ENCODE peak calls at places on chromosomes 1 and 21, in eight cellular contexts. P is H9; D is hepatocyte; M is body of pancreas; R is ascending aorta; Q is neuronal stem cell; V is endodermal cell; Y is CD8-positive, alpha-beta memory T cell. Z is an unnamed sample.

GRCh38 chr21:33157303-33157702 is 72.4 kb upstream of the IFNAR2 start:
- DNase-seq in P (no peak), D (no peak), M (no peak), R (no peak), Q (no peak), V (peak), Y (no peak), Z (no peak)

GRCh38 chr1:14352897-14353296 is 245.6 kb upstream of the KAZN start:
- DNase-seq in P (no peak), D (no peak), M (no peak), R (no peak), Q (no peak), V (no peak), Y (no peak), Z (no peak)

GRCh38 chr1:51313961-51314777 is 16.2 kb downstream of the TTC39A start:
- DNase-seq in P (no peak), D (peak), M (peak), R (no peak), Q (no peak), V (no peak), Y (no peak), Z (no peak)

GRCh38 chr1:228837817-228838716 is 102.8 kb downstream of the RHOU start:
- DNase-seq in P (no peak), D (peak), M (peak), R (peak), Q (peak), V (no peak), Y (no peak), Z (peak)

GRCh38 chr1:161012420-161012819 is 8.5 kb downstream of the F11R start:
- DNase-seq in P (no peak), D (no peak), M (no peak), R (no peak), Q (no peak), V (no peak), Y (no peak), Z (no peak)

GRCh38 chr1:86245566-86246190 is 89.1 kb upstream of the COL24A1 start:
- DNase-seq in P (no peak), D (no peak), M (no peak), R (no peak), Q (no peak), V (no peak), Y (no peak), Z (no peak)

GRCh38 chr1:186212574-186213224 is 162.4 kb downstream of the TPR start:
- DNase-seq in P (peak), D (peak), M (peak), R (peak), Q (peak), V (peak), Y (no peak), Z (no peak)

GRCh38 chr1:27671964-27672749 is at the start of gene IFI6:
- DNase-seq in P (peak), D (peak), M (peak), R (peak), Q (peak), V (peak), Y (peak), Z (peak)

GRCh38 chr21:42350271-42350885 is 416 bp downstream of the TFF2 start:
- DNase-seq in P (no peak), D (no peak), M (no peak), R (peak), Q (no peak), V (peak), Y (no peak), Z (no peak)

GRCh38 chr1:113860891-113861290 is 10.6 kb downstream of the PTPN22 start:
- DNase-seq in P (no peak), D (no peak), M (no peak), R (no peak), Q (no peak), V (no peak), Y (no peak), Z (no peak)

GRCh38 chr1:41900611-41901444 is 17.9 kb downstream of the HIVEP3 start:
- DNase-seq in P (no peak), D (peak), M (no peak), R (no peak), Q (no peak), V (no peak), Y (no peak), Z (no peak)

GRCh38 chr1:109776206-109776835 is 12.6 kb upstream of the EPS8L3 start:
- DNase-seq in P (no peak), D (no peak), M (no peak), R (no peak), Q (no peak), V (peak), Y (no peak), Z (no peak)

GRCh38 chr1:206757524-206758266 is 12.9 kb upstream of the IL19 start:
- DNase-seq in P (no peak), D (no peak), M (no peak), R (no peak), Q (no peak), V (no peak), Y (no peak), Z (no peak)

GRCh38 chr1:36996106-36996505 is 38.2 kb downstream of the GRIK3 start:
- DNase-seq in P (no peak), D (no peak), M (no peak), R (no peak), Q (no peak), V (no peak), Y (no peak), Z (no peak)

GRCh38 chr1:110477041-110477440 is 26.1 kb downstream of the PROK1 start:
- DNase-seq in P (no peak), D (peak), M (peak), R (no peak), Q (no peak), V (no peak), Y (no peak), Z (no peak)

GRCh38 chr1:18539171-18539570 is 58.4 kb downstream of the KLHDC7A start:
- DNase-seq in P (peak), D (no peak), M (no peak), R (peak), Q (no peak), V (peak), Y (no peak), Z (peak)

GRCh38 chr1:192580351-192580962 is 4.9 kb downstream of the RGS1 start:
- DNase-seq in P (no peak), D (peak), M (peak), R (no peak), Q (no peak), V (peak), Y (no peak), Z (no peak)

GRCh38 chr1:16354619-16355018 is 2.3 kb upstream of the FBXO42 start:
- DNase-seq in P (no peak), D (no peak), M (no peak), R (peak), Q (no peak), V (no peak), Y (no peak), Z (no peak)

GRCh38 chr1:35222322-35223108 is 29.6 kb upstream of the SFPQ start:
- DNase-seq in P (no peak), D (peak), M (peak), R (no peak), Q (no peak), V (no peak), Y (no peak), Z (no peak)

GRCh38 chr1:186896211-186896610 is 67.5 kb downstream of the PLA2G4A start:
- DNase-seq in P (no peak), D (peak), M (no peak), R (no peak), Q (no peak), V (no peak), Y (no peak), Z (no peak)

GRCh38 chr1:2302292-2302925 is 74.3 kb downstream of the SKI start:
- DNase-seq in P (no peak), D (no peak), M (no peak), R (no peak), Q (no peak), V (no peak), Y (no peak), Z (no peak)

GRCh38 chr1:2301607-2302291 is 73.6 kb downstream of the SKI start:
- DNase-seq in P (no peak), D (no peak), M (no peak), R (no peak), Q (no peak), V (no peak), Y (no peak), Z (no peak)

GRCh38 chr1:2300851-2301606 is 72.9 kb downstream of the SKI start:
- DNase-seq in P (no peak), D (no peak), M (peak), R (peak), Q (no peak), V (no peak), Y (peak), Z (peak)

GRCh38 chr1:2298685-2299673 is 70.9 kb downstream of the SKI start:
- DNase-seq in P (no peak), D (no peak), M (no peak), R (no peak), Q (no peak), V (no peak), Y (no peak), Z (no peak)

GRCh38 chr1:2300004-2300771 is 72.1 kb downstream of the SKI start:
- DNase-seq in P (no peak), D (no peak), M (no peak), R (no peak), Q (no peak), V (no peak), Y (peak), Z (peak)
- H3K27ac ChIP-seq in P (no peak), D (no peak), M (peak), R (peak), Q (no peak), V (peak), Y (peak), Z (peak)

DNA sequence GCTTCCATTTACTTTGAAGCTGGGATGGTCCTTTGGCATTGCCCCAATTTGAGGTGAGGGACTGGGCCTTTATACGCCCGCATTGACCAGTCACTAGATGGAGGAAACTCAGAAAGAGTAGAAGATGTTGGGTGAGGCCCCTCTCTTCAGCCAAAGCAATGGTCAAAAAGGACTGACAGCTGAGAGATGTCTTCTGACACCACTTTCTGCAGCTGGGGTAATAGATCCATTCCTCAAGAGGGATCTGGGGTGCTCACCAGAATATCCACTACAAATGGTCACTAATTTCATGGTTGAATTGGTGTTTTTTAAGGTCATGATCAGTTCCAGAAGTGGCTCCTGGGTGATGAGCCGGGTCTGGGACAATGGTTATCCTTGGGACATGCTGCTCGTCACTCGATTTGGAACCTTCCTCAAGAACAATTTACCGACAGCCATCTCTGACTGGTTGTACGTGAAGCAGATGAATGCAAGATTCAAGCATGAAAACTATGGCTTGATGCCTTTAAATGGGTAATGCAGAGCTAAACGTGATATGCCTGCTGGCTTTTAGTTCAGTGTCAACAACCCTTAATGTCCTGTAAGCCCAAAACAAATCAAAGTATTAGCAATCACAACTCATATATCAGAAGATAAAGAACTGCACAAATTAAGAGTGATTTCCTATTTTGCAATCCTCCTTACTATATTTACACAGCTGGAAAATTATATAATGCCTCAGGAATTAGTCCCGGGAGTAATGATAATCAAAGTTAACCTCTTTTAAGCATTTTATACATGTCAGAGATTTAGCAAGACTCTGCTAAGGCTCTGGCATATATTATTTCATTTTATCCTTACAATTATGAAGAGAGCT is 20.0 kb downstream of the FMO3 start:
- DNase-seq in P (no peak), D (no peak), M (no peak), R (no peak), Q (no peak), V (no peak), Y (no peak), Z (no peak)
- H3K27ac ChIP-seq in P (no peak), D (no peak), M (no peak), R (peak), Q (no peak), V (no peak), Y (no peak), Z (peak)

GRCh38 chr1:205600085-205600484 is 31.7 kb downstream of the ELK4 start:
- DNase-seq in P (no peak), D (no peak), M (no peak), R (peak), Q (no peak), V (no peak), Y (no peak), Z (no peak)

GRCh38 chr1:205601209-205601608 is 30.6 kb downstream of the ELK4 start:
- DNase-seq in P (no peak), D (peak), M (peak), R (no peak), Q (no peak), V (no peak), Y (no peak), Z (no peak)

GRCh38 chr1:205602118-205602517 is 29.7 kb downstream of the ELK4 start:
- DNase-seq in P (no peak), D (no peak), M (no peak), R (no peak), Q (no peak), V (no peak), Y (no peak), Z (no peak)

GRCh38 chr1:205604059-205604458 is 27.8 kb downstream of the ELK4 start:
- DNase-seq in P (no peak), D (no peak), M (no peak), R (no peak), Q (no peak), V (no peak), Y (no peak), Z (no peak)

DNA sequence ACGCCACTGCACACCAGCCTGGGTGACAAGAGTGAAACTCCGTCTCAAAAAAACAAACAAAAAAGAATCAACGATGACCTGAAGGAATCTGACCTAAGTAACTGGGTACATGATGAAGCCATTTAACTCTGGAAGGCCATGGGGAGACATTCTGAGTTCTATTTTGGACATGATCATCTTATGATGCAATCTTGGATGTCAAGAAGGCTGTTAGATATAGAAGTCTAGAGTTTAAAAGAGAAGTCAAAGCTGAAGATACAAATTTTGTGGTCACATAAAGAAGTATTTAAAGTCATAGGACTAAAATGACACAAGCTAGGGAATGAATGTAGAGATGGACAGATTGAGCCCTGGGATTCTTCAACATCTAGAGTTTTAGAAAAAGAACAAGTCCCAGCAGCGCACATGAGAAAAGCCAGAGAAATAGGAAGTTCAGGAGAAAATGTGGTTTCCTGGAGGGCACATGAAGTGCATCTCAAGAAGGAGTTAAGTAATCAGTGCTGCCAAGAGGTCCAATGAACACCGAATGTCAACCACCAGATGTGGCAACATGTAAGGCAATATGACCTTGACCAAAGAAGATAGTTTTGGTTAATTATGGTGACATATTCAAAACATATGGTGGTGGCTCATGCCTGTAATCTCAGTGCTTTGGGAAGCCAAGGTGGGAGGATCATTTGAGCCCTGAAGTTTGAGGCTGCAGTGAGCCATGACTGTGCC is 26.8 kb downstream of the ELK4 start:
- DNase-seq in P (no peak), D (no peak), M (no peak), R (no peak), Q (no peak), V (no peak), Y (no peak), Z (no peak)
- H3K27ac ChIP-seq in P (no peak), D (no peak), M (no peak), R (no peak), Q (no peak), V (no peak), Y (no peak), Z (no peak)

GRCh38 chr1:33021567-33022431 is 14.9 kb downstream of the AK2 start:
- DNase-seq in P (no peak), D (no peak), M (no peak), R (no peak), Q (no peak), V (no peak), Y (no peak), Z (no peak)
- H3K27ac ChIP-seq in P (no peak), D (peak), M (peak), R (no peak), Q (no peak), V (no peak), Y (no peak), Z (peak)

GRCh38 chr1:218348628-218349185 is 3.6 kb downstream of the TGFB2 start:
- DNase-seq in P (no peak), D (no peak), M (no peak), R (no peak), Q (no peak), V (no peak), Y (no peak), Z (no peak)
- H3K27ac ChIP-seq in P (no peak), D (peak), M (peak), R (peak), Q (no peak), V (no peak), Y (no peak), Z (peak)

DNA sequence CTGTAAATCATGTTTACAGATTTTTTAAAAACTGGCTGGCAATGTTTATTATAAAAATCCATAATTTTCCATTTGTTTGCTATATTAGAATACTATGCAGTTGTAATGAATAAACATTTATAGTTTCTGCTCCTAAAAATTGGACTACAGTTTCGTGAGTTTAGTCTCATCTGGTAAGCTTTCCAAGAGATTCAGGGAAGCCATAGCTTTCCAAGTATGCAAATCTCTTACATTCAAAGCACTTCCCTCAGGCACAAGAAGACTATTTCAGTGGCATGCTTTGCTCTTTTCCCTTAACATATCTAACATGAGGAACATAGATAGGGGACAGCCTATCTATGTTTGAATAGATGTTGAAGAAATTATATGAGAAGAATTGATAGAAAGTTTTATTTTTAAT is 77.2 kb downstream of the ADGRL2 start:
- DNase-seq in P (no peak), D (no peak), M (no peak), R (no peak), Q (no peak), V (no peak), Y (no peak), Z (no peak)
- H3K27ac ChIP-seq in P (no peak), D (peak), M (no peak), R (no peak), Q (no peak), V (no peak), Y (no peak), Z (peak)

GRCh38 chr21:43692949-43693348 is 26.0 kb upstream of the PDXK start:
- DNase-seq in P (no peak), D (no peak), M (no peak), R (no peak), Q (no peak), V (no peak), Y (no peak), Z (no peak)
- H3K27ac ChIP-seq in P (no peak), D (no peak), M (no peak), R (no peak), Q (no peak), V (no peak), Y (no peak), Z (no peak)

GRCh38 chr1:151924691-151925587 is 15.6 kb upstream of the THEM4 start:
- DNase-seq in P (no peak), D (no peak), M (no peak), R (no peak), Q (no peak), V (no peak), Y (no peak), Z (no peak)
- H3K27ac ChIP-seq in P (no peak), D (no peak), M (no peak), R (no peak), Q (no peak), V (no peak), Y (no peak), Z (no peak)

GRCh38 chr1:218475699-218476098 is 130.6 kb downstream of the TGFB2 start:
- DNase-seq in P (no peak), D (no peak), M (no peak), R (no peak), Q (no peak), V (no peak), Y (no peak), Z (no peak)
- H3K27ac ChIP-seq in P (no peak), D (peak), M (no peak), R (peak), Q (no peak), V (no peak), Y (no peak), Z (no peak)